ENCODE peak calls at places on chromosomes 4 and X, in four cellular contexts. J is breast epithelium, P is lung, H is heart left ventricle. S is an unnamed sample.

GRCh38 chrX:261167-261857 is 19.9 kb upstream of the PLCXD1 start:
- DNase-seq in H (peak), P (no peak), J (peak), S (no peak)

GRCh38 chrX:19555236-19555635 is 39.9 kb upstream of the MAP3K15 start:
- DNase-seq in H (no peak), J (no peak), P (no peak), S (no peak)

GRCh38 chr4:38281416-38282071 is 321.3 kb downstream of the PTTG2 start:
- DNase-seq in J (no peak), P (no peak), H (no peak), S (no peak)

GRCh38 chr4:41146716-41147506 is 67.4 kb downstream of the APBB2 start:
- DNase-seq in H (no peak), J (no peak), P (no peak), S (no peak)

GRCh38 chr4:79042079-79042674 is 102.9 kb upstream of the PAQR3 start:
- DNase-seq in H (no peak), J (no peak), P (no peak), S (peak)

GRCh38 chrX:47958943-47959342 is 44.8 kb downstream of the ZNF182 start:
- DNase-seq in J (no peak), H (no peak), P (no peak), S (no peak)

GRCh38 chr4:109953556-109953955 is 40.9 kb downstream of the EGF start:
- DNase-seq in P (no peak), H (no peak), J (no peak), S (no peak)

GRCh38 chrX:23802431-23802830 is 19.5 kb downstream of the SAT1 start:
- DNase-seq in P (no peak), J (no peak), H (no peak), S (no peak)

GRCh38 chr4:3221996-3222395 is 27.0 kb upstream of the MSANTD1 start:
- DNase-seq in P (no peak), H (no peak), J (no peak), S (no peak)

GRCh38 chr4:85860066-85860465 is 385.1 kb downstream of the ARHGAP24 start:
- DNase-seq in H (no peak), J (no peak), P (no peak), S (no peak)

GRCh38 chr4:163582688-163583087 is 88.2 kb downstream of the TMA16 start:
- DNase-seq in H (no peak), P (no peak), J (no peak), S (no peak)

GRCh38 chrX:85955510-85955909 is 91.8 kb downstream of the CHM start:
- DNase-seq in P (no peak), H (no peak), J (no peak), S (no peak)

DNA sequence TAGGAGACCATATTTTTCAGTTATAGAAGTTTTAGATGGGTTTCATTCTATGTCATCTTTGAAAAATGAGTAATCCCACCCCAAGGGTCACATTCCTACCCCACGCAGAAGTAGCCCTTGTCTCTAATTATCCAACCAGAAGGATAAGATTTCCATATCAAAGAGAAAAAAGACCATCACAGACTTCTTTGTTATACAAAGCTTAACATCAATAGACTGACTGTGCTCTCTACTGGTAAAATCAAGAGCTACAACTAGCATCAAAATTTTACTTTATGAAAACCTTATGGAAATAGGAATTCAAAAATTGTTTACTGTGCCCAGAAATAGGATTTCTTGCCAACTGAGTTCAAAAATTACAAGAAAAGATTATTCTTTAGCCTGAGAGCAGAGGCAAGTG is 24.9 kb downstream of the TNMD start:
- DNase-seq in H (no peak), J (no peak), P (no peak), S (no peak)
- TF ChIP-seq CTCF in H (no peak), J (no peak), P (no peak), S (no peak)

GRCh38 chr4:61003301-61003700 is 196.8 kb upstream of the ADGRL3 start:
- DNase-seq in J (no peak), P (no peak), H (no peak), S (no peak)

DNA sequence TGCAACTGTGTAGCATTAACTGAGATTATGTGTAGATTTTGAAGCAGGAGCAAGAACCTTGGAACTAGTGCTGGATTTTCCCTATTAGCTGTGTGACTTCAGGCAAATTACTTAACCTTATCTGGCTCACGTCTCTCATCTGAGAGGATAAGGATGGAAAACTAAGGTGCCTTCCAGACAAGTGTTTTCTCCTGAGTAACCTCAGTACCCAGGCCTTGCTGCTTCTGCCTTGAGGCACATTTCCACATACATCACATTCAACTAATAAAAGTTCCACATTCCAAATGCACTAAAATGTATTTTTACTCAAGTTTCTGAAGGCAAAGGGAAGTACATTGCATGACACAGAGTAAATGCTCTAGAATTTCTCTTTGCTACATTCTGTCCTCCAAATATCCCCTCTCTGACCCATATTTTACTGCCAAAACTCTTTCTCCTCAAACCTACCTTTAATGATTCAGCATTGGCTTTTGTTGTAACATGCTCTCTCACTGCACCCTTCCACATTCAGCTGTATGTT is 195.4 kb upstream of the ADGRL3 start:
- DNase-seq in J (no peak), H (no peak), P (no peak), S (no peak)
- H3K4me3 ChIP-seq in J (no peak), H (no peak), P (no peak), S (no peak)

GRCh38 chr4:165763640-165764039 is 109.4 kb upstream of the TLL1 start:
- DNase-seq in J (no peak), P (no peak), H (no peak), S (no peak)
- TF ChIP-seq CTCF in J (no peak), P (no peak), H (no peak), S (no peak)

GRCh38 chrX:2483398-2483797 is 17.4 kb downstream of the DHRSX start:
- DNase-seq in J (no peak), H (no peak), P (no peak), S (no peak)

GRCh38 chrX:2485460-2485753 is 15.4 kb downstream of the DHRSX start:
- DNase-seq in P (no peak), H (no peak), J (no peak), S (no peak)

GRCh38 chrX:2484232-2484631 is 16.5 kb downstream of the DHRSX start:
- DNase-seq in P (no peak), H (no peak), J (no peak), S (no peak)

GRCh38 chrX:2485789-2486345 is 14.9 kb downstream of the DHRSX start:
- DNase-seq in H (no peak), J (no peak), P (no peak), S (no peak)

GRCh38 chrX:2484721-2485459 is 15.9 kb downstream of the DHRSX start:
- DNase-seq in P (no peak), J (no peak), H (no peak), S (no peak)
- H3K4me3 ChIP-seq in P (no peak), J (peak), H (no peak), S (no peak)

S was measured in mucosa of descending colon.